ENCODE peak calls at places on chromosomes 12 and 14, in four cellular contexts. Y is endodermal cell, Z is progenitor cell of endocrine pancreas, R is uterus. M is an unnamed sample.

GRCh38 chr12:107530706-107531105 is 154.9 kb upstream of the PWP1 start:
- DNase-seq in Y (no peak), Z (no peak), R (no peak), M (no peak)

GRCh38 chr12:94289551-94290312 is 141.4 kb downstream of the PLXNC1 start:
- DNase-seq in R (peak), Z (no peak), Y (no peak), M (peak)

GRCh38 chr14:57982161-57982560 is 116.3 kb upstream of the SLC35F4 start:
- DNase-seq in Z (no peak), R (no peak), Y (no peak), M (no peak)

GRCh38 chr12:7376196-7376595 is 67.8 kb downstream of the CD163L1 start:
- DNase-seq in R (no peak), Z (no peak), Y (no peak), M (no peak)

GRCh38 chr14:81384900-81385299 is 15.2 kb downstream of the STON2 start:
- DNase-seq in R (no peak), Y (no peak), Z (no peak), M (peak)

GRCh38 chr12:115194448-115194847 is 510.5 kb upstream of the TBX3 start:
- DNase-seq in Z (no peak), R (no peak), Y (peak), M (no peak)

GRCh38 chr12:132918680-132919079 is 31.3 kb upstream of the CHFR start:
- DNase-seq in Z (no peak), Y (no peak), R (no peak), M (no peak)

GRCh38 chr12:19744760-19745218 is 305.5 kb downstream of the AEBP2 start:
- DNase-seq in Z (no peak), Y (no peak), R (no peak), M (no peak)

GRCh38 chr14:61601923-61602732 is 93.2 kb upstream of the HIF1A start:
- DNase-seq in R (no peak), Y (peak), Z (no peak), M (no peak)

GRCh38 chr12:44812062-44812461 is 64.1 kb downstream of the NELL2 start:
- DNase-seq in Y (peak), Z (no peak), R (no peak), M (no peak)
- TF ChIP-seq CTCF in Y (peak), Z (peak), R (no peak), M (no peak)

GRCh38 chr12:10372534-10372931 is 17.3 kb downstream of the KLRK1 start:
- DNase-seq in Y (peak), Z (no peak), R (no peak), M (no peak)
- TF ChIP-seq CTCF in Y (no peak), Z (no peak), R (no peak), M (no peak)

GRCh38 chr12:650983-651382 is 12.3 kb downstream of the NINJ2 start:
- DNase-seq in Z (no peak), R (no peak), Y (peak), M (no peak)
- TF ChIP-seq CTCF in Z (no peak), R (no peak), Y (peak), M (no peak)

GRCh38 chr12:97131220-97131981 is 224.3 kb downstream of the NEDD1 start:
- DNase-seq in Y (peak), Z (no peak), R (no peak), M (no peak)

GRCh38 chr12:97132270-97132669 is 225.2 kb downstream of the NEDD1 start:
- DNase-seq in Y (no peak), Z (no peak), R (no peak), M (no peak)

GRCh38 chr12:97140355-97140754 is 233.3 kb downstream of the NEDD1 start:
- DNase-seq in Y (no peak), Z (no peak), R (no peak), M (no peak)

DNA sequence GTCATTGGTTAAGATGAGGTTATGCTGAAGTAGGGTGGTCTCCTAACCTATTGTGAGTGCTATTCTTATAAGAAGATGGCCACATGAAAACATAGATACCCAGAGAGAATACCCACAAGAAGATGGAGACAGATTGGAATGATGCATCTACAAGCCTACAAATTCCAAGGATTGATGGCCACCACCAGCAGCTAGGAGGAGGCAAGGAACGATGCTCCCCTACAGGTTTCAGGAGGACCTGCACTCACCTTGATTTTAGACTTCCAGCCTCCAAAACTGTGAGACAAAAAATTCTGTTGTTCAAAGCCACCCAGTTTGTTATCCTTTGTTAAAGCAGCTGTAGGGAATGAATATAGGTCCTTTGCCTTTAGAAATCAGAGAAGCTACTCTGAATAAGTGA is 227.4 kb downstream of the NEDD1 start:
- DNase-seq in R (no peak), Y (no peak), Z (no peak), M (no peak)
- TF ChIP-seq CTCF in R (no peak), Y (peak), Z (peak), M (no peak)

GRCh38 chr14:75881986-75882385 is 99.8 kb downstream of the TGFB3 start:
- DNase-seq in Y (no peak), Z (no peak), R (no peak), M (no peak)

GRCh38 chr14:75885829-75886228 is 96.0 kb downstream of the TGFB3 start:
- DNase-seq in Y (no peak), Z (no peak), R (no peak), M (no peak)

GRCh38 chr14:75880512-75880911 is 101.3 kb downstream of the TGFB3 start:
- DNase-seq in R (no peak), Y (peak), Z (no peak), M (no peak)

GRCh38 chr14:75886661-75887348 is 95.0 kb downstream of the TGFB3 start:
- DNase-seq in Y (no peak), Z (no peak), R (no peak), M (no peak)

GRCh38 chr14:75884198-75884611 is 97.6 kb downstream of the TGFB3 start:
- DNase-seq in Z (no peak), Y (peak), R (no peak), M (no peak)
- TF ChIP-seq CTCF in Z (peak), Y (peak), R (no peak), M (peak)

DNA sequence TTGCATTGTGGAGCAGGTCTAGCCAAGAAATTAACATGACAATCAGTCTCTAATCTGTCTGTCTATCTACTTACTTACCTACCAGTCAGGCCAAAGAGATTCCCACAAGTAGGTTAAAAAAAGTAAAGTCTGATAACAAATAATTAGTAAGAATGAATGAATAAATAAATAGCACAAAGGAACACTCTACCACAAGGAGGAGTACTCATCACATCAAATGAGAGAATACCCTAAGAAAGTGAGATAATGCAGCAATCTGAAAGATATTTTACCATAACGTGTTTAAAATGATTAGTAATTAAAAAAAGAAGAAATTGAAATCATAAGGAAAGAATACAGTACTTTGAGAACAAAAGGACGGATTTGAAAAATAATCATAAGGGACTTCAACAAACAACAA is 187.2 kb downstream of the SYNE2 start:
- DNase-seq in Z (no peak), R (no peak), Y (no peak), M (no peak)
- TF ChIP-seq CTCF in Z (no peak), R (no peak), Y (peak), M (peak)

DNA sequence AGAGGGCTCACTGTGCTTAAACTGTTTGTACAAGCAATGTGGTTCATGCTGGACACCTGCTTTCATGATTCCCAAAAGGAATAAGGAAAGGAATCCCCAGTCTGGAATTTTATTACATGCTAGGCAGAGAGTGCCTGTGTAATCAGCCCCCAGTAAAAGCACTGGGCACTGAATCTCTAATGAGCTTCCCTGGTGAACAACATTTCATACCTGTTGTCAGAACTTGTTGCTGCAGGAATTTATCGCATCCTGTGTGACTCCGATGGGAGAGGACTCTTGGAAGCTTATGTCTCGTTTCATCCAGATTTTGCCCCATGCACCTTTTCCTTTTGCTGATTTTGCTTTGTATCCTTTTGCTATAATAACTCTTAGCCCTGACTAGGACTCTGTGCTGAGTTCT is 190.2 kb upstream of the HMGA2 start:
- DNase-seq in R (no peak), Z (no peak), Y (no peak), M (no peak)
- TF ChIP-seq CTCF in R (no peak), Z (no peak), Y (no peak), M (no peak)

GRCh38 chr12:120453060-120453761 is 7.0 kb downstream of the GATC start:
- DNase-seq in Y (no peak), Z (no peak), R (no peak), M (no peak)
- TF ChIP-seq CTCF in Y (no peak), Z (no peak), R (no peak), M (no peak)

GRCh38 chr12:75877588-75878381 is 153.8 kb downstream of the PHLDA1 start:
- DNase-seq in Z (no peak), R (no peak), Y (no peak), M (no peak)

GRCh38 chr12:75878382-75878720 is 153.2 kb downstream of the PHLDA1 start:
- DNase-seq in Y (no peak), R (no peak), Z (no peak), M (peak)

GRCh38 chr12:75872762-75873161 is 158.8 kb downstream of the PHLDA1 start:
- DNase-seq in Z (no peak), Y (no peak), R (no peak), M (no peak)

GRCh38 chr12:75874456-75874855 is 157.1 kb downstream of the PHLDA1 start:
- DNase-seq in Z (no peak), R (no peak), Y (no peak), M (no peak)

DNA sequence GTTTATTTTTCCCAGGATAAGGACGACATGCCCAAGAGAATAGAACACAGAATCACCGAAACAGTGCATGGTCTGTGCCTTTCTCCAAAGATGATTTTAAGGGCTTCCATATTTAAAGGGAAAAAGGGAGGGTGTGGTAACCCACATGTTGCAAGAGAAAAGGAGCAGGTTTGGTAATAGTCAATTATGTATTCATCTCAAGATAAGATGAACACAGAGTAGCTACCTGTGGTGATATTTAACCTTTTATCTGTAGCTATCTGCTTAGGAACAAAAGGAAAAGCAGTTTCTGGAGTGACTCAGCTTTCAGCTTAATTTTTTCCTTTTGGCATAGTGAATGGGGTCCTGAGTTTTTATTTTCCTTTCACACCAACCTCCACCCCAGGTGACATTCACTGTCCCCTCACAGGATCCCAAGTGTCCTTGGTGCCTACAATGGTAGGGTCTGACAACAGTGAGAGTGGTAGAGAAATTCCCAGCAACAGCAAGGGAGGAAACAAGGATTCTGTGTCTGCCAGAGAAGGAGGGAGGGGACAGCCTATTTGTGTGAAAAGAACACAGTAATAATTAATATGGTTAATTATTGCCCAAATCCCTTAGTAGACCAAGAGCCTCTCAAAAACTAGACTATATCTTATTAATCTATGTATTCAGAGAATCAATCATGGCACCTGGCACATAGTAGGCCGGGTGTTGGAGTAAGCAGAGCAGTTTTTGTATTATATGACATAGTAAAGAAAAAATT is 154.6 kb downstream of the PHLDA1 start:
- DNase-seq in R (no peak), Y (peak), Z (no peak), M (no peak)
- TF ChIP-seq CTCF in R (no peak), Y (no peak), Z (no peak), M (no peak)

DNA sequence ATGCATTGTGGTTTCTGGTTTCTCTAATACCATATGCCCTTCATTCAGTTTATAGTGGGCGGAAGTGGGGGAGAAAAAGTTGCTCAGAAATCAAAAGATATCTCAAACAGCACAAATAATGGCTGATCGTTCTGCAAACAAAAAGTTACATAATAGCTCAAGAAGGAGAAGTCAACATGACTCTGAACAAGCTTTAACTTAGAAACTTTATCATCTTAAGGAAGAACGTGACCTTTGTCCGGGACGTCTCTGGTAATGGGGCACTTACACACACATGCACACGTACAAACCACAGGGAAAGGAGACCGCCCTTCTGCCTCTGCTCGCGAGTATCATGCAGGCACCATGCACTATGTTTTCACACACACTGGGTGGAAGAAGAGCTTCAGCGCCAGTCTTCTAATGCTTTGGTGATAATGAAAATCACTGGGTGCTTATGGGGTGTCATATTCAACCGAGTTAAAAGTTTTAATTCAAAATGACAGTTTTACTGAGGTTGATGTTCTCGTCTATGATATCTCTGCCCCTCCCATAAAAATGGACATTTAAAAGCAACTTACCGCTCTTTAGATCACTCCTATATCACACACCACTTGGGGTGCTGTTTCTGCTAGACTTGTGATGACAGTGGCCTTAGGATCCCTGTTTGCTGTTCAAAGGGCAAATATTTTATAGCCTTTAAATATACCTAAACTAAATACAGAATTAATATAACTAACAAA is 4.7 kb downstream of the FOS start:
- DNase-seq in R (no peak), Z (no peak), Y (no peak), M (no peak)
- TF ChIP-seq CTCF in R (no peak), Z (no peak), Y (peak), M (peak)

M was measured in AG09319.